ENCODE peak calls at places on chromosomes 13 and 19, in nine cellular contexts. N, T, A, U, V, P, M, Y and K are unnamed samples. For H3K36me3, the result is how much of the 10 kb centered on the place peaks cover.

GRCh38 chr19:4557971-4558941 is 1.2 kb downstream of the SEMA6B start:
- DNase-seq in Y (no peak), A (peak), M (no peak), T (no peak), N (no peak), V (peak), U (peak), P (no peak), K (no peak)

GRCh38 chr13:98251708-98252107 is 74.6 kb upstream of the RNF113B start:
- DNase-seq in P (no peak), T (no peak), A (no peak), Y (no peak), U (no peak), V (no peak), N (no peak), M (no peak), K (no peak)

GRCh38 chr13:61709258-61709657 is 293.6 kb upstream of the PCDH20 start:
- DNase-seq in A (no peak), U (no peak), Y (no peak), P (no peak), V (no peak), M (no peak), N (no peak), T (no peak), K (no peak)

GRCh38 chr13:63190219-63190618 is 1774.6 kb upstream of the PCDH20 start:
- DNase-seq in N (no peak), P (no peak), T (no peak), U (no peak), Y (no peak), V (no peak), A (no peak), M (no peak), K (no peak)

GRCh38 chr19:31337007-31337914 is 12.0 kb downstream of the TSHZ3 start:
- DNase-seq in A (no peak), V (no peak), Y (no peak), U (no peak), P (no peak), N (no peak), M (peak), T (no peak), K (no peak)

GRCh38 chr19:47389150-47389556 is 30.2 kb downstream of the MEIS3 start:
- DNase-seq in Y (peak), N (no peak), M (no peak), V (no peak), P (no peak), A (no peak), T (no peak), U (peak), K (no peak)

GRCh38 chr13:106533101-106533939 is 2.1 kb downstream of the EFNB2 start:
- DNase-seq in Y (peak), A (peak), M (peak), P (peak), N (no peak), V (peak), U (peak), T (no peak), K (peak)

GRCh38 chr13:49584771-49585182 is 581 bp downstream of the RCBTB1 start:
- DNase-seq in Y (no peak), U (no peak), V (no peak), M (no peak), A (peak), N (no peak), P (no peak), T (no peak), K (no peak)

GRCh38 chr13:75635621-75636338 is at the start of gene LMO7:
- DNase-seq in A (peak), T (no peak), N (peak), U (peak), Y (peak), P (no peak), V (peak), M (no peak), K (peak)

GRCh38 chr13:24033527-24034302 is 126.8 kb upstream of the SPATA13 start:
- DNase-seq in V (no peak), N (no peak), Y (no peak), P (peak), A (no peak), M (peak), T (no peak), U (no peak), K (no peak)

GRCh38 chr19:11304936-11305335 is 9.0 kb downstream of the TSPAN16 start:
- DNase-seq in Y (no peak), U (no peak), P (no peak), N (no peak), A (no peak), T (no peak), M (no peak), V (no peak), K (no peak)

GRCh38 chr13:24670927-24671326 is 9.3 kb upstream of the ATP12A start:
- DNase-seq in A (peak), N (no peak), P (peak), Y (no peak), V (no peak), U (no peak), M (no peak), T (no peak), K (no peak)

GRCh38 chr19:9793051-9793591 is 24.6 kb upstream of the ZNF846 start:
- DNase-seq in M (peak), N (no peak), A (no peak), P (peak), U (peak), T (peak), V (no peak), Y (peak), K (peak)

GRCh38 chr19:44607049-44607448 is 6.3 kb upstream of the IGSF23 start:
- DNase-seq in N (no peak), A (no peak), M (peak), U (no peak), T (no peak), P (peak), V (no peak), Y (no peak), K (no peak)

GRCh38 chr13:79782541-79783216 is 301.7 kb downstream of the NDFIP2 start:
- DNase-seq in A (peak), N (no peak), V (no peak), M (peak), Y (peak), U (peak), T (no peak), P (peak), K (peak)

GRCh38 chr19:31126236-31126635 is 223.0 kb downstream of the TSHZ3 start:
- DNase-seq in T (no peak), P (no peak), V (no peak), U (no peak), A (no peak), M (no peak), N (no peak), Y (no peak), K (no peak)

GRCh38 chr13:97879646-97880297 is 73.7 kb upstream of the IPO5 start:
- DNase-seq in A (no peak), N (no peak), M (peak), U (no peak), P (peak), Y (no peak), V (no peak), T (no peak), K (no peak)

GRCh38 chr19:10132848-10133350 is 13.2 kb upstream of the EIF3G start:
- DNase-seq in P (no peak), U (no peak), T (no peak), Y (no peak), M (no peak), N (no peak), V (no peak), A (no peak), K (no peak)

GRCh38 chr19:45676851-45677263 is 8.8 kb downstream of the GIPR start:
- DNase-seq in A (no peak), Y (no peak), V (peak), T (no peak), U (peak), N (peak), P (no peak), M (no peak), K (peak)

GRCh38 chr13:105196052-105196451 is 1339.4 kb downstream of the EFNB2 start:
- DNase-seq in V (no peak), P (peak), U (no peak), N (no peak), A (no peak), Y (no peak), T (no peak), M (peak), K (no peak)

GRCh38 chr19:13849277-13849676 is 27.7 kb upstream of the NANOS3 start:
- DNase-seq in M (no peak), T (no peak), P (no peak), U (no peak), V (no peak), A (no peak), Y (peak), N (no peak), K (no peak)

DNA sequence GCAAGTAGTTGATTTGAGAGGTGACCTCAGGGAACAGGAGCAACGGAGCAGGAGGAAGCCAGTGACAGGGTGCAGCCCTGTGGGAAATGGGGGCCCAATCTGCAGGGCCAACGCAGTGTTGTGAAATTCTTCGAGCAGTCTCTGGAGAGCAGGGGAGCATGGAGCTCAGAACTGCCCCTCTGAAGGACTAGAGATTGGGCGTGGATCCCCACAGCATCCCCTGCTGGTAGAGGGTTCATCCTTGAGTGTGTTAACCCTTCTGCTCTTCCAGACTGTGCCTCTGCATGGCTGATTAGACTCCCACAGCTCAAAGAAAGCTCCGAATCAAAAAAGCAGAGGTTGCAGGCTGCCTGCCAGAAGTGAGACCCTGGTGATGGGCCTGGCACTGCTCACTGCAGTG is 77.9 kb upstream of the UQCRFS1 start:
- DNase-seq in P (no peak), A (peak), T (no peak), M (no peak), V (no peak), N (no peak), U (peak), Y (no peak), K (no peak)
- H3K36me3 ChIP-seq in P (under half), A (under half), T (under half), M (under half), V (under half), N (under half), U (under half), Y (under half), K (under half)

GRCh38 chr19:37412700-37413099 is 41.8 kb downstream of the ZNF527 start:
- DNase-seq in Y (no peak), A (no peak), V (no peak), P (no peak), U (no peak), T (no peak), N (no peak), M (no peak), K (no peak)

DNA sequence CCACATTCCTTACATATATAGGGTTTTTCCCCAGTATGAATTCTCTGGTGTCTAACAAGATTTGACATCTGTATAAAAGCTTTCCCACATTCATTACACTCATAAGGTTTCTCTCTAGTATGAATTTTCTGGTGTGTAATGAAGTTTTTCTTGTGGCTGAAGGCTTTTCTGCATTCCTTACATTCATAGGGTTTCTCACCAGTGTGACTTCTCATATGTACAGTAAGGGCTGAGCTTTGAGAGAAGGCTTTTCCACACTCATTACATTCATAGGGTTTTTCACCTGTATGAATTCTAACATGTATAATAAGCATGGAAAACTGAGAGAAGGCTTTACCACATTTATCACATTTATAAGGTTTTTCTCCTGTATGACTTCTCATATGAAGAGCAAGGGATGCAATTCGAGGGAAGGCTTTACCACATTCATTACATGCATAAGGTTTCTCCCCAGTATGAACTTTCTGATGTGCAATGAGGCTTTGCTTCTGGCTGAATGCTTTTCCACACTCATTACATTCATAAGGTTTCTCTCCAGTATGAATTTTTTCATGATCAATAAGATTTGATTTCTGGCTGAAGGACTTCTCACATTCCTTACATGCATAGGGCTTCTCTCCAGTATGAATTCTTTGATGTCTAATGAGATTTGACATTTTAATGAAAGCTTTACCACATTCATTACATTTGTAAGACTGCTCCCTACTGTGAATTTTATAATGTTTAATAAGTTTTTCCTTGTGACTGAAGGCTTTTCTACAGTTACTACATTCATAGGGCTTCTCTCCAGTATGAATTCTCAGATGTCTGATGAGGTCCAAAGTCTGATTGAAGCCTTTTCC is 42.6 kb downstream of the ZNF527 start:
- DNase-seq in T (no peak), V (no peak), P (no peak), Y (no peak), M (peak), A (no peak), N (no peak), U (no peak), K (no peak)
- H3K36me3 ChIP-seq in T (under half), V (under half), P (under half), Y (under half), M (under half), A (under half), N (under half), U (under half), K (under half)

GRCh38 chr13:95791084-95791722 is 114.3 kb downstream of the DNAJC3 start:
- DNase-seq in M (no peak), U (no peak), A (no peak), Y (no peak), T (no peak), N (no peak), P (no peak), V (no peak), K (no peak)
- H3K36me3 ChIP-seq in M (under half), U (half or more), A (under half), Y (under half), T (under half), N (under half), P (under half), V (under half), K (under half)

GRCh38 chr13:112836940-112837339 is 132.1 kb upstream of the MCF2L start:
- DNase-seq in A (no peak), N (no peak), V (no peak), M (no peak), P (no peak), U (no peak), Y (no peak), T (no peak), K (no peak)
- H3K36me3 ChIP-seq in A (under half), N (half or more), V (under half), M (under half), P (under half), U (half or more), Y (under half), T (under half), K (under half)

GRCh38 chr19:972281-972680 is 11.9 kb upstream of the WDR18 start:
- DNase-seq in V (no peak), Y (no peak), P (no peak), U (no peak), A (no peak), N (no peak), M (no peak), T (no peak), K (no peak)
- H3K36me3 ChIP-seq in V (under half), Y (under half), P (under half), U (under half), A (under half), N (under half), M (under half), T (under half), K (under half)

GRCh38 chr19:48475369-48476068 is 6.3 kb downstream of the CYTH2 start:
- DNase-seq in T (no peak), A (no peak), Y (no peak), V (no peak), M (no peak), N (no peak), P (no peak), U (no peak), K (no peak)

GRCh38 chr19:48476176-48476575 is 7.0 kb downstream of the CYTH2 start:
- DNase-seq in T (no peak), M (no peak), V (no peak), Y (no peak), N (no peak), P (no peak), U (no peak), A (no peak), K (no peak)

GRCh38 chr19:48473161-48473966 is 4.2 kb downstream of the CYTH2 start:
- DNase-seq in N (no peak), M (no peak), V (no peak), P (no peak), T (no peak), Y (no peak), U (no peak), A (no peak), K (no peak)

GRCh38 chr19:48471836-48472235 is 2.7 kb downstream of the CYTH2 start:
- DNase-seq in A (no peak), P (no peak), U (no peak), V (no peak), N (no peak), Y (no peak), T (no peak), M (no peak), K (no peak)

DNA sequence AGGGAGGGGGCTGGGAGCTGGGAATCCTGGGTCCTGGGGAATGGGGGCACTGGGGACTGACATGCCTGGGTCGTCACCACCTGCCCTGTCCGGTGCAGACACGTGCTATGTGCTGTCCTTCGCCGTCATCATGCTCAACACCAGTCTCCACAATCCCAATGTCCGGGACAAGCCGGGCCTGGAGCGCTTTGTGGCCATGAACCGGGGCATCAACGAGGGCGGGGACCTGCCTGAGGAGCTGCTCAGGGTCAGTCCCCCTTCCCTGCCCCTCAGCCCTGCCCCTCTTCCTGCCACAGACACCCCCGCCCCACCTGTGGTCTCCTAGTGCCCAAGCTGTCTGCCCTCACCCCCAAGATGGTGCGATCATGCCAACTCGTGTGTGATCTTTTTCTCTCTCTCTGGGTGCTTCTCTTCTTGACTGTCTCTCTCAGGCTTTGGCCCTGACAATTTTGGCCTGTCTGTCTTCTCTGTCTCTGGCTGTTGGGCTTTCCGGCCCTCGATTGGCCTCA is 5.0 kb downstream of the CYTH2 start:
- DNase-seq in V (no peak), N (no peak), Y (no peak), A (no peak), T (no peak), M (no peak), P (no peak), U (no peak), K (no peak)
- H3K36me3 ChIP-seq in V (under half), N (half or more), Y (under half), A (under half), T (half or more), M (under half), P (half or more), U (half or more), K (under half)

DNA sequence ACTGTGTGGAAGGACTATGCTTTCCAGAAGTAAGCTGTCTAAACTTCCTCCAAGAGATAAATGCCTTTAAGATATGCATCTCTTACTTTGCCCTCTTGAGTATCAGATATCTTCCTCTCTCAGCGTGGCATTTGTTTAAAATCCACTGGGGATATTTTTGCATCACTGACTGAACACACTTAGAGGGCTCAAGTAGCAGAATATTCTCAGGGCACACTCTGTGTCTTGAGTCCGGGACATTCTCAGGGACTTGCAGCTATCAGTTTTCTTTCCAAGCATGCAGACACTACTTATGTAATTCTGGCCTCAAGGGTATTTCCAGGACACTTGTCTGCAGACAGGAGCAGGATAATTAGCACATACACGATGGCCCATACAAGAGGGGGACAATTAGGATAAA is 84.7 kb downstream of the ERCC5 start:
- DNase-seq in U (no peak), P (no peak), A (no peak), Y (no peak), T (no peak), M (no peak), V (no peak), N (no peak), K (no peak)
- H3K36me3 ChIP-seq in U (under half), P (under half), A (under half), Y (under half), T (under half), M (under half), V (under half), N (under half), K (under half)

GRCh38 chr19:54451331-54451871 is 2.4 kb downstream of the LENG8 start:
- DNase-seq in P (peak), M (no peak), V (no peak), N (no peak), A (no peak), T (no peak), Y (peak), U (no peak), K (no peak)

GRCh38 chr19:54449701-54450069 is 686 bp downstream of the LENG8 start:
- DNase-seq in P (peak), M (peak), U (no peak), V (no peak), A (no peak), T (no peak), Y (no peak), N (no peak), K (no peak)

GRCh38 chr19:54444737-54445136 is 4.3 kb upstream of the LENG8 start:
- DNase-seq in P (no peak), A (no peak), Y (peak), U (no peak), V (no peak), N (no peak), T (no peak), M (no peak), K (peak)

GRCh38 chr19:54448774-54449700 is at the start of gene LENG8:
- DNase-seq in P (peak), U (peak), T (peak), V (peak), Y (peak), A (peak), M (peak), N (peak), K (peak)

GRCh38 chr19:54448037-54448773 is 794 bp upstream of the LENG8 start:
- DNase-seq in V (no peak), M (peak), T (no peak), P (peak), N (no peak), A (peak), U (peak), Y (peak), K (peak)
- H3K36me3 ChIP-seq in V (under half), M (under half), T (under half), P (under half), N (under half), A (under half), U (under half), Y (under half), K (under half)